ENCODE peak calls at places on chromosomes 3 and 15, in four cellular contexts. One of them, this sample, is unnamed. For H3K27me3, the result is how much of the 10 kb centered on the place peaks cover.

GRCh38 chr3:38834110-38834509 is 18.1 kb upstream of the SCN10A start:
- DNase-seq in SK-N-SH: no peak
- DNase-seq in prostate gland: peak
- DNase-seq in HCT116: peak
- DNase-seq in this sample: no peak

GRCh38 chr3:7710284-7710683 is 791.3 kb upstream of the LMCD1 start:
- DNase-seq in SK-N-SH: no peak
- DNase-seq in HCT116: no peak
- DNase-seq in prostate gland: no peak
- DNase-seq in this sample: no peak

GRCh38 chr3:10665611-10666010 is 150.4 kb upstream of the SLC6A11 start:
- DNase-seq in HCT116: no peak
- DNase-seq in prostate gland: no peak
- DNase-seq in SK-N-SH: no peak
- DNase-seq in this sample: no peak

GRCh38 chr15:46461416-46461815 is 826.6 kb downstream of the SQOR start:
- DNase-seq in SK-N-SH: no peak
- DNase-seq in HCT116: no peak
- DNase-seq in prostate gland: no peak
- DNase-seq in this sample: no peak

GRCh38 chr15:71732636-71733035 is 77.7 kb upstream of the NR2E3 start:
- DNase-seq in HCT116: no peak
- DNase-seq in prostate gland: no peak
- DNase-seq in SK-N-SH: no peak
- DNase-seq in this sample: no peak

GRCh38 chr15:75051161-75051560 is 27.8 kb downstream of the PPCDC start:
- DNase-seq in HCT116: no peak
- DNase-seq in SK-N-SH: no peak
- DNase-seq in prostate gland: no peak
- DNase-seq in this sample: no peak

GRCh38 chr3:174336774-174337173 is 522.4 kb upstream of the NAALADL2 start:
- DNase-seq in HCT116: no peak
- DNase-seq in SK-N-SH: no peak
- DNase-seq in prostate gland: no peak
- DNase-seq in this sample: no peak

GRCh38 chr15:38127306-38127731 is 125.3 kb upstream of the SPRED1 start:
- DNase-seq in prostate gland: no peak
- DNase-seq in HCT116: peak
- DNase-seq in SK-N-SH: no peak
- DNase-seq in this sample: no peak

GRCh38 chr3:136882575-136882974 is 20.6 kb downstream of the NCK1 start:
- DNase-seq in SK-N-SH: no peak
- DNase-seq in prostate gland: no peak
- DNase-seq in HCT116: no peak
- DNase-seq in this sample: no peak

GRCh38 chr3:61564405-61565059 is 3.2 kb downstream of the PTPRG start:
- DNase-seq in prostate gland: peak
- DNase-seq in SK-N-SH: peak
- DNase-seq in HCT116: no peak
- DNase-seq in this sample: peak

GRCh38 chr3:41768363-41768762 is 193.5 kb downstream of the ULK4 start:
- DNase-seq in SK-N-SH: no peak
- DNase-seq in HCT116: no peak
- DNase-seq in prostate gland: no peak
- DNase-seq in this sample: no peak

GRCh38 chr15:42138968-42139386 is 17.5 kb downstream of the PLA2G4F start:
- DNase-seq in HCT116: no peak
- DNase-seq in SK-N-SH: no peak
- DNase-seq in prostate gland: no peak
- DNase-seq in this sample: peak

GRCh38 chr3:150762662-150763121 is 277 bp downstream of the SIAH2 start:
- DNase-seq in prostate gland: no peak
- DNase-seq in HCT116: no peak
- DNase-seq in SK-N-SH: no peak
- DNase-seq in this sample: no peak

GRCh38 chr3:129305592-129306091 is 27.0 kb downstream of the HMCES start:
- DNase-seq in HCT116: no peak
- DNase-seq in prostate gland: peak
- DNase-seq in SK-N-SH: no peak
- DNase-seq in this sample: peak

GRCh38 chr3:71035314-71035713 is 548.2 kb downstream of the FOXP1 start:
- DNase-seq in SK-N-SH: no peak
- DNase-seq in HCT116: no peak
- DNase-seq in prostate gland: no peak
- DNase-seq in this sample: no peak

GRCh38 chr3:152385761-152386160 is 117.0 kb downstream of the MBNL1 start:
- DNase-seq in SK-N-SH: no peak
- DNase-seq in prostate gland: peak
- DNase-seq in HCT116: no peak
- DNase-seq in this sample: no peak

GRCh38 chr15:68555348-68556037 is 23.3 kb upstream of the CORO2B start:
- DNase-seq in SK-N-SH: no peak
- DNase-seq in HCT116: no peak
- DNase-seq in prostate gland: no peak
- DNase-seq in this sample: no peak

GRCh38 chr15:72866086-72866646 is 82.6 kb upstream of the ADPGK start:
- DNase-seq in SK-N-SH: no peak
- DNase-seq in prostate gland: no peak
- DNase-seq in HCT116: no peak
- DNase-seq in this sample: no peak

GRCh38 chr3:71718069-71718468 is 7.1 kb downstream of the EIF4E3 start:
- DNase-seq in prostate gland: no peak
- DNase-seq in SK-N-SH: no peak
- DNase-seq in HCT116: no peak
- DNase-seq in this sample: no peak

GRCh38 chr15:69908060-69908459 is 189.7 kb downstream of the TLE3 start:
- DNase-seq in prostate gland: no peak
- DNase-seq in SK-N-SH: no peak
- DNase-seq in HCT116: no peak
- DNase-seq in this sample: no peak

GRCh38 chr15:60580650-60581415 is 101.9 kb upstream of the ICE2 start:
- DNase-seq in SK-N-SH: no peak
- DNase-seq in HCT116: no peak
- DNase-seq in prostate gland: no peak
- DNase-seq in this sample: no peak

GRCh38 chr3:195705081-195705991 is 15.4 kb upstream of the MUC20 start:
- DNase-seq in SK-N-SH: no peak
- DNase-seq in prostate gland: no peak
- DNase-seq in HCT116: no peak
- DNase-seq in this sample: no peak

GRCh38 chr3:23800731-23801130 is 5.0 kb upstream of the UBE2E1 start:
- DNase-seq in prostate gland: no peak
- DNase-seq in SK-N-SH: peak
- DNase-seq in HCT116: peak
- DNase-seq in this sample: no peak

GRCh38 chr3:170471149-170471548 is 52.5 kb downstream of the CLDN11 start:
- DNase-seq in prostate gland: no peak
- DNase-seq in HCT116: no peak
- DNase-seq in SK-N-SH: no peak
- DNase-seq in this sample: no peak

GRCh38 chr15:80587816-80588456 is 107.2 kb upstream of the ABHD17C start:
- DNase-seq in HCT116: no peak
- DNase-seq in SK-N-SH: no peak
- DNase-seq in prostate gland: no peak
- DNase-seq in this sample: no peak

GRCh38 chr15:80586141-80586540 is 109.0 kb upstream of the ABHD17C start:
- DNase-seq in prostate gland: no peak
- DNase-seq in SK-N-SH: no peak
- DNase-seq in HCT116: no peak
- DNase-seq in this sample: no peak

GRCh38 chr15:80587007-80587406 is 108.1 kb upstream of the ABHD17C start:
- DNase-seq in SK-N-SH: no peak
- DNase-seq in HCT116: no peak
- DNase-seq in prostate gland: no peak
- DNase-seq in this sample: no peak

GRCh38 chr15:80590772-80591355 is 104.2 kb upstream of the ABHD17C start:
- DNase-seq in prostate gland: no peak
- DNase-seq in HCT116: no peak
- DNase-seq in SK-N-SH: no peak
- DNase-seq in this sample: no peak

GRCh38 chr15:80588801-80589200 is 106.3 kb upstream of the ABHD17C start:
- DNase-seq in SK-N-SH: no peak
- DNase-seq in HCT116: no peak
- DNase-seq in prostate gland: no peak
- DNase-seq in this sample: peak
- H3K27me3 ChIP-seq in SK-N-SH: under half
- H3K27me3 ChIP-seq in HCT116: under half
- H3K27me3 ChIP-seq in prostate gland: under half
- H3K27me3 ChIP-seq in this sample: under half

GRCh38 chr15:57118013-57118799 is 199.8 kb downstream of the TCF12 start:
- DNase-seq in HCT116: peak
- DNase-seq in SK-N-SH: no peak
- DNase-seq in prostate gland: no peak
- DNase-seq in this sample: no peak
- TF ChIP-seq POLR2AphosphoS5 in HCT116: no peak
- TF ChIP-seq POLR2AphosphoS5 in SK-N-SH: no peak
- TF ChIP-seq POLR2AphosphoS5 in prostate gland: no peak
- TF ChIP-seq POLR2AphosphoS5 in this sample: no peak

GRCh38 chr3:142563491-142563997 is 15.0 kb downstream of the ATR start:
- DNase-seq in HCT116: no peak
- DNase-seq in prostate gland: no peak
- DNase-seq in SK-N-SH: no peak
- DNase-seq in this sample: no peak
- TF ChIP-seq CTCF in HCT116: no peak
- TF ChIP-seq CTCF in prostate gland: no peak
- TF ChIP-seq CTCF in SK-N-SH: no peak
- TF ChIP-seq CTCF in this sample: no peak

GRCh38 chr3:142943349-142943748 is 20.1 kb downstream of the PAQR9 start:
- DNase-seq in prostate gland: no peak
- DNase-seq in HCT116: no peak
- DNase-seq in SK-N-SH: no peak
- DNase-seq in this sample: no peak

GRCh38 chr3:142946861-142947260 is 16.6 kb downstream of the PAQR9 start:
- DNase-seq in SK-N-SH: no peak
- DNase-seq in HCT116: no peak
- DNase-seq in prostate gland: no peak
- DNase-seq in this sample: no peak

GRCh38 chr3:142943870-142944269 is 19.6 kb downstream of the PAQR9 start:
- DNase-seq in prostate gland: no peak
- DNase-seq in HCT116: no peak
- DNase-seq in SK-N-SH: no peak
- DNase-seq in this sample: no peak

GRCh38 chr3:142944346-142944745 is 19.1 kb downstream of the PAQR9 start:
- DNase-seq in prostate gland: no peak
- DNase-seq in HCT116: no peak
- DNase-seq in SK-N-SH: no peak
- DNase-seq in this sample: no peak

GRCh38 chr3:142945023-142945422 is 18.5 kb downstream of the PAQR9 start:
- DNase-seq in HCT116: no peak
- DNase-seq in SK-N-SH: no peak
- DNase-seq in prostate gland: no peak
- DNase-seq in this sample: no peak
- H3K27me3 ChIP-seq in HCT116: under half
- H3K27me3 ChIP-seq in SK-N-SH: under half
- H3K27me3 ChIP-seq in prostate gland: under half
- H3K27me3 ChIP-seq in this sample: under half

DNA sequence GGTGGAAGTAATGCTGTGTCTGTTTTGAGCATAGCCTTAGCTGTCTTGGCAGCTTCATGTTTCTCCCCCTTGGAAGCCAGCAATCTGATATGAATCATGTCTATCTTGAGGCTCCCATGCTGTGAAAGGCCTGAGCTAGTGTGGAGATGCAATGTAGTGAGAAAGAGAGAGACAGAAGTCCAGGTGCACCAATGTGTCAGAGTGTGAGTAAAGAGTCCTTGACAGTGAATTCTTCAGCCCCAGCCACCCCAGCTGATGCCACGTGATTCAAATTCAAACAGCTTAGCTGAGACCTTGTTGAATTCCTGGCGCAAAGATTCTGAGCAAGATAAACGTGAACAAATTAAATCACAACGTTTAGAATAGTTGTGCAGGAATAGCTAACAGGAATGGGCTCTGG is 704.2 kb downstream of the EDEM1 start:
- DNase-seq in prostate gland: no peak
- DNase-seq in SK-N-SH: no peak
- DNase-seq in HCT116: no peak
- DNase-seq in this sample: no peak
- TF ChIP-seq POLR2AphosphoS5 in prostate gland: no peak
- TF ChIP-seq POLR2AphosphoS5 in SK-N-SH: no peak
- TF ChIP-seq POLR2AphosphoS5 in HCT116: no peak
- TF ChIP-seq POLR2AphosphoS5 in this sample: no peak

GRCh38 chr3:6204891-6205290 is 656.0 kb upstream of the GRM7 start:
- DNase-seq in prostate gland: no peak
- DNase-seq in SK-N-SH: no peak
- DNase-seq in HCT116: no peak
- DNase-seq in this sample: no peak
- TF ChIP-seq CTCF in prostate gland: no peak
- TF ChIP-seq CTCF in SK-N-SH: no peak
- TF ChIP-seq CTCF in HCT116: peak
- TF ChIP-seq CTCF in this sample: no peak

GRCh38 chr15:89423981-89424380 is 72.4 kb downstream of the RHCG start:
- DNase-seq in SK-N-SH: no peak
- DNase-seq in prostate gland: no peak
- DNase-seq in HCT116: no peak
- DNase-seq in this sample: no peak

GRCh38 chr15:89421219-89421618 is 75.2 kb downstream of the RHCG start:
- DNase-seq in prostate gland: no peak
- DNase-seq in SK-N-SH: no peak
- DNase-seq in HCT116: no peak
- DNase-seq in this sample: no peak

GRCh38 chr15:89416339-89417183 is 79.8 kb downstream of the RHCG start:
- DNase-seq in HCT116: peak
- DNase-seq in SK-N-SH: peak
- DNase-seq in prostate gland: no peak
- DNase-seq in this sample: peak

GRCh38 chr15:89417206-89417725 is 79.1 kb downstream of the RHCG start:
- DNase-seq in prostate gland: no peak
- DNase-seq in HCT116: no peak
- DNase-seq in SK-N-SH: no peak
- DNase-seq in this sample: no peak

GRCh38 chr15:89419370-89419984 is 76.9 kb downstream of the RHCG start:
- DNase-seq in SK-N-SH: no peak
- DNase-seq in HCT116: no peak
- DNase-seq in prostate gland: no peak
- DNase-seq in this sample: no peak
- H3K27me3 ChIP-seq in SK-N-SH: under half
- H3K27me3 ChIP-seq in HCT116: under half
- H3K27me3 ChIP-seq in prostate gland: under half
- H3K27me3 ChIP-seq in this sample: half or more

GRCh38 chr3:58874248-58874741 is 175.5 kb downstream of the CFAP20DC start:
- DNase-seq in SK-N-SH: no peak
- DNase-seq in HCT116: peak
- DNase-seq in prostate gland: no peak
- DNase-seq in this sample: no peak
- TF ChIP-seq POLR2AphosphoS5 in SK-N-SH: no peak
- TF ChIP-seq POLR2AphosphoS5 in HCT116: no peak
- TF ChIP-seq POLR2AphosphoS5 in prostate gland: no peak
- TF ChIP-seq POLR2AphosphoS5 in this sample: no peak